ENCODE peak calls at places on chromosomes 1 and 21, in ten cellular contexts. Q is IMR-90, I is GM10248, Z is progenitor cell of endocrine pancreas, Y is cardiac fibroblast, K is GM13976, O is heart left ventricle, C is RWPE1, M is fibroblast of pulmonary artery, A is type B pancreatic cell. F is an unnamed sample.

GRCh38 chr1:27602510-27603319 is 1.2 kb downstream of the AHDC1 start:
- DNase-seq in C (peak), O (peak), Z (peak), M (no peak), I (peak), A (no peak), K (peak), Y (peak), Q (peak), F (peak)

GRCh38 chr1:147478556-147478955 is 62.7 kb upstream of the BCL9 start:
- DNase-seq in Q (no peak), C (no peak), Z (no peak), A (no peak), M (no peak), O (no peak), Y (no peak), I (no peak), K (no peak), F (no peak)

GRCh38 chr1:1374068-1374860 is 743 bp downstream of the AURKAIP1 start:
- DNase-seq in K (no peak), A (peak), Q (no peak), Z (no peak), M (no peak), Y (no peak), O (peak), I (no peak), C (no peak), F (no peak)

GRCh38 chr1:107964397-107965111 is 426 bp downstream of the VAV3 start:
- DNase-seq in I (peak), A (no peak), O (peak), C (peak), M (peak), Z (peak), K (peak), Q (no peak), Y (peak), F (peak)

GRCh38 chr1:59455206-59455605 is 158.3 kb downstream of the FGGY start:
- DNase-seq in K (no peak), O (no peak), Q (peak), Y (peak), A (no peak), M (peak), Z (no peak), I (no peak), C (peak), F (no peak)

GRCh38 chr1:18866314-18866713 is 6.9 kb upstream of the TAS1R2 start:
- DNase-seq in Q (no peak), Z (no peak), C (no peak), I (no peak), K (no peak), O (no peak), A (no peak), M (no peak), Y (no peak), F (no peak)

GRCh38 chr1:58584082-58584895 is 7.2 kb upstream of the TACSTD2 start:
- DNase-seq in M (peak), C (peak), A (no peak), K (peak), Y (peak), O (peak), Z (no peak), Q (peak), I (peak), F (peak)

GRCh38 chr1:209823143-209824041 is 4.4 kb upstream of the UTP25 start:
- DNase-seq in I (peak), A (no peak), Y (peak), M (peak), Z (no peak), C (peak), Q (peak), O (no peak), K (peak), F (peak)

GRCh38 chr1:9239622-9240401 is 5.2 kb downstream of the H6PD start:
- DNase-seq in Q (peak), Y (peak), K (peak), I (peak), Z (no peak), A (no peak), M (peak), O (no peak), C (no peak), F (peak)

GRCh38 chr1:101237229-101237837 is 514 bp downstream of the S1PR1 start:
- DNase-seq in Z (no peak), O (no peak), A (no peak), I (peak), M (peak), Q (peak), Y (peak), C (peak), K (peak), F (peak)

GRCh38 chr1:16189921-16190499 is 22.4 kb downstream of the ARHGEF19 start:
- DNase-seq in Z (no peak), C (no peak), Q (no peak), A (no peak), I (no peak), M (no peak), O (no peak), Y (no peak), K (no peak), F (no peak)

GRCh38 chr1:173134800-173135199 is 72.3 kb downstream of the TNFSF4 start:
- DNase-seq in O (no peak), M (no peak), A (no peak), C (no peak), K (no peak), Y (no peak), Q (peak), Z (no peak), I (no peak), F (no peak)

GRCh38 chr1:178371236-178371635 is 125.5 kb downstream of the CLEC20A start:
- DNase-seq in M (peak), Q (peak), Y (peak), A (no peak), I (no peak), Z (no peak), K (no peak), C (no peak), O (no peak), F (no peak)

GRCh38 chr1:159985456-159985855 is 31.4 kb upstream of the SLAMF9 start:
- DNase-seq in Y (no peak), K (no peak), Z (no peak), I (no peak), M (no peak), A (no peak), Q (no peak), O (no peak), C (no peak), F (no peak)

GRCh38 chr1:246511203-246511602 is 4.1 kb upstream of the SMYD3 start:
- DNase-seq in Q (no peak), I (no peak), Y (no peak), A (no peak), M (no peak), O (no peak), Z (no peak), K (no peak), C (no peak), F (no peak)

GRCh38 chr1:225517697-225518096 is 89.9 kb upstream of the LBR start:
- DNase-seq in Q (no peak), K (no peak), I (no peak), M (no peak), Z (no peak), C (no peak), Y (no peak), O (no peak), A (no peak), F (no peak)

GRCh38 chr1:48817505-48818114 is 40.9 kb upstream of the BEND5 start:
- DNase-seq in O (peak), M (peak), I (peak), K (peak), A (no peak), Q (peak), Z (peak), Y (peak), C (peak), F (peak)

GRCh38 chr21:46052703-46053651 is 44.9 kb upstream of the COL6A2 start:
- DNase-seq in A (peak), M (peak), I (no peak), Y (peak), Z (no peak), K (no peak), C (no peak), O (no peak), Q (peak), F (no peak)

GRCh38 chr1:172286629-172287076 is 133.8 kb upstream of the C1orf105 start:
- DNase-seq in I (no peak), O (no peak), Y (peak), M (peak), Z (no peak), K (no peak), Q (peak), A (no peak), C (no peak), F (no peak)

GRCh38 chr1:111778541-111779051 is 22.9 kb downstream of the DDX20 start:
- DNase-seq in Q (no peak), K (no peak), M (peak), Z (no peak), I (no peak), A (no peak), C (no peak), O (no peak), Y (peak), F (no peak)

GRCh38 chr21:29496337-29496736 is 197.6 kb downstream of the BACH1 start:
- DNase-seq in C (no peak), Q (no peak), Z (no peak), I (no peak), Y (no peak), M (no peak), A (no peak), K (no peak), O (no peak), F (no peak)

GRCh38 chr1:225817611-225818061 is 7.7 kb downstream of the EPHX1 start:
- DNase-seq in O (no peak), C (peak), Z (no peak), Q (peak), Y (peak), M (peak), K (no peak), A (no peak), I (no peak), F (no peak)

GRCh38 chr1:24862775-24863483 is 67.1 kb downstream of the RUNX3 start:
- DNase-seq in K (no peak), Z (no peak), M (no peak), Y (no peak), I (no peak), A (peak), Q (no peak), C (no peak), O (no peak), F (no peak)

GRCh38 chr21:34967509-34968289 is 81.4 kb downstream of the RUNX1 start:
- DNase-seq in Q (peak), Z (no peak), O (no peak), A (no peak), Y (no peak), C (peak), I (peak), K (no peak), M (no peak), F (no peak)

GRCh38 chr1:240732390-240732789 is 120.4 kb upstream of the GREM2 start:
- DNase-seq in C (peak), I (peak), M (peak), A (no peak), Y (peak), Z (no peak), Q (peak), K (peak), O (no peak), F (peak)

GRCh38 chr1:28249013-28249870 is 10.1 kb upstream of the SESN2 start:
- DNase-seq in M (peak), Q (peak), K (peak), Z (no peak), I (no peak), Y (peak), A (no peak), C (peak), O (peak), F (no peak)

GRCh38 chr1:239432255-239432654 is 45.9 kb downstream of the CHRM3 start:
- DNase-seq in I (no peak), Y (no peak), Q (no peak), M (no peak), A (no peak), K (no peak), O (no peak), Z (no peak), C (no peak), F (no peak)

GRCh38 chr21:16473965-16474364 is 744.2 kb downstream of the USP25 start:
- DNase-seq in Z (no peak), M (peak), O (no peak), A (no peak), I (no peak), Q (peak), C (no peak), K (no peak), Y (peak), F (no peak)

GRCh38 chr1:109728870-109729269 is 12.0 kb downstream of the GSTM3 start:
- DNase-seq in I (no peak), O (no peak), A (no peak), Y (no peak), C (no peak), M (no peak), Q (no peak), Z (no peak), K (no peak), F (no peak)

GRCh38 chr1:10830961-10831669 is 34.7 kb upstream of the CASZ1 start:
- DNase-seq in O (no peak), C (peak), K (no peak), Y (no peak), Z (no peak), A (no peak), M (no peak), Q (no peak), I (no peak), F (no peak)

GRCh38 chr1:72777918-72778317 is 495.6 kb upstream of the NEGR1 start:
- DNase-seq in A (no peak), I (no peak), K (no peak), C (no peak), M (peak), Q (no peak), Y (no peak), Z (no peak), O (no peak), F (no peak)

GRCh38 chr1:32539584-32540571 is 651 bp downstream of the ZBTB8A start:
- DNase-seq in M (peak), O (peak), A (peak), K (peak), Q (peak), I (peak), Y (peak), Z (peak), C (peak), F (peak)

GRCh38 chr1:236689713-236690569 is 3.6 kb downstream of the ACTN2 start:
- DNase-seq in Z (no peak), C (no peak), O (no peak), K (no peak), Q (no peak), M (no peak), Y (no peak), I (no peak), A (no peak), F (no peak)

GRCh38 chr1:145994391-145995120 is 1.8 kb downstream of the TXNIP start:
- DNase-seq in K (no peak), I (no peak), Y (no peak), M (no peak), C (no peak), Z (no peak), Q (no peak), O (no peak), A (no peak), F (no peak)

GRCh38 chr1:5998906-5999301 is 6.7 kb upstream of the NPHP4 start:
- DNase-seq in M (no peak), Y (no peak), I (no peak), Z (no peak), C (no peak), O (peak), A (no peak), Q (no peak), K (no peak), F (no peak)

GRCh38 chr1:172938676-172939075 is 112.1 kb downstream of the TNFSF18 start:
- DNase-seq in I (no peak), K (no peak), M (peak), A (no peak), C (no peak), Z (no peak), Y (peak), O (no peak), Q (peak), F (no peak)

GRCh38 chr1:156591432-156592157 is at the start of gene NAXE:
- DNase-seq in C (peak), K (peak), M (peak), O (peak), I (peak), Y (peak), Q (peak), A (peak), Z (peak), F (peak)

GRCh38 chr1:205316179-205316578 is 5.4 kb downstream of the NUAK2 start:
- DNase-seq in Z (no peak), K (no peak), C (no peak), M (no peak), A (no peak), Y (no peak), O (no peak), Q (no peak), I (no peak), F (no peak)

GRCh38 chr1:205319081-205320018 is 2.2 kb downstream of the NUAK2 start:
- DNase-seq in M (peak), K (no peak), Z (no peak), I (no peak), A (no peak), O (no peak), Q (peak), C (peak), Y (peak), F (no peak)

GRCh38 chr1:205314986-205315618 is 6.4 kb downstream of the NUAK2 start:
- DNase-seq in Y (no peak), C (no peak), Z (no peak), M (no peak), A (no peak), Q (no peak), K (no peak), I (no peak), O (no peak), F (no peak)

GRCh38 chr1:205318231-205318991 is 3.1 kb downstream of the NUAK2 start:
- DNase-seq in O (no peak), A (no peak), Y (no peak), Q (no peak), M (no peak), C (peak), Z (no peak), K (no peak), I (no peak), F (no peak)

DNA sequence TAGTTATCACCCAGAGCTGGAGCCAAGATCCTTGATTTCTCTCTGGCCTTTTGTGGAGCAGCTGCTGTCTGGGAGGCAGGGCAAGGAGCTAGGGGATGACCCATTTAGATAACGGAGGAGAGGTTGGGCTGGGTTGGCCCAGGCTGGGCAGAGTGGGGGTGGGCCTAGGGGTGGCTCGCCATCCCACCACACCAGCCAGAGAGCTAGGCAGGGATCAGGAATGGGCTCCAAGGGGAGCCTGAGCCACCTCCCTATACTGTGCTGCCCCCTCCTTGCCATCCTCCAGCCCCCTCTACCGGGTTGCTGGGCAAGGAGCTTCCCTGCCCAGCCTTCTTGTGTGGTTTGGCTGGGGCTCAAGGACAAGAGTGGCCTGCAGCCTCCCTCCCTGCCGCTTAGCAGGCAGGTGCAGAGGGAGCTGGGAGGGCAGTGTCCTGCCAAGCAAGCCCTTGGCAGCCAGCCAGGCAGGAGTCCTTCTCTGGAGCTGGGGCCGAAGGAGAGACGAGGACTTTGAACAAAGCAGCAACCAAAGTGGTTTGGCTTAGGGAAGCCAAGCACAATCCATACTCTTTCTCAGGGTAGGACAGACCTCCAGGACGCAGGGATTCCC is 4.1 kb downstream of the NUAK2 start:
- DNase-seq in K (no peak), Y (peak), A (no peak), Q (no peak), I (no peak), M (peak), O (peak), C (peak), Z (no peak), F (no peak)
- TF ChIP-seq CTCF in K (no peak), Y (no peak), A (no peak), Q (no peak), I (no peak), M (no peak), O (no peak), C (no peak), Z (no peak), F (no peak)

GRCh38 chr21:30942192-30942591 is 60.8 kb upstream of the KRTAP11-1 start:
- DNase-seq in O (no peak), Y (no peak), Z (no peak), A (no peak), K (no peak), I (no peak), Q (no peak), C (no peak), M (no peak), F (no peak)
- TF ChIP-seq CTCF in O (no peak), Y (no peak), Z (no peak), A (no peak), K (no peak), I (no peak), Q (no peak), C (no peak), M (no peak), F (no peak)

DNA sequence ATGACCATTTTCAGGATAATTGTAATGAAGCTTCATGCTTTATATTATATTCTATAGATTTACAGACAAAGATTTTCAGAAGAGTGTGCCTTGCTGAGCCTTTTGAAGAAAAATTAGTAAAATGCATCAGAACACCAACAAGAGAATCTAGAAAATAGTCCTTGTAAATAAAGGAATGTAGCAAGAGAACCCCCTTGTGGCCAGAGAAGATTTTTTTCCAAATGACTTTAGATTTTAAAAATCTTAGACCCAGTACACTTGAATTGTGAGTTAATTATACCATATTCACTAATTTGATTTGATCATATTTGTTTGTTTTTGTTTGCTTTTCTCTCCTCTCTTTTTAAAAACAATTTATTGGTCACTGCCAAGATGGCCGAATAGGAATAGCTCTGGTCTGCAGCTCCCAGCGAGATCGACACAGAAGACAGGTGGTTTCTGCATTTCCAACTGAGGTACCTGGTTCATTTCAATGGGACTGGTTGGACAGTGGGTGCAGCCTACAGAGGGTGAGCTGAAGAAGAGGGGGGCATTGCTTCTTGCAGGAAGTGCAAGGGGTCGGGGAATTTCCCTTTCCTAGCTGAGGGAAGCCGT is 12.8 kb upstream of the IFI44L start:
- DNase-seq in K (peak), M (peak), O (no peak), Z (no peak), Q (peak), C (peak), Y (peak), A (no peak), I (peak), F (peak)
- TF ChIP-seq CTCF in K (peak), M (peak), O (peak), Z (peak), Q (peak), C (peak), Y (peak), A (peak), I (peak), F (peak)

GRCh38 chr1:234500269-234500668 is 21.3 kb upstream of the TARBP1 start:
- DNase-seq in Y (peak), Z (no peak), A (no peak), Q (no peak), C (no peak), O (no peak), K (no peak), M (no peak), I (no peak), F (no peak)
- TF ChIP-seq CTCF in Y (no peak), Z (no peak), A (no peak), Q (no peak), C (no peak), O (no peak), K (no peak), M (no peak), I (no peak), F (no peak)

F was measured in GM20000.